ENCODE peak calls at places on chromosomes 2 and 18, in eight cellular contexts. One of them, this sample, is unnamed.

GRCh38 chr2:72576459-72576858 is 249.4 kb downstream of the EXOC6B start:
- DNase-seq in GM20000: no peak
- DNase-seq in anterior cingulate cortex: no peak
- DNase-seq in T47D: no peak
- DNase-seq in tibial artery: no peak
- DNase-seq in epithelial cell of esophagus: no peak
- DNase-seq in ACHN: no peak
- DNase-seq in Calu3: no peak
- DNase-seq in this sample: peak

GRCh38 chr2:120934891-120935338 is 199.2 kb downstream of the GLI2 start:
- DNase-seq in GM20000: no peak
- DNase-seq in anterior cingulate cortex: no peak
- DNase-seq in T47D: no peak
- DNase-seq in tibial artery: no peak
- DNase-seq in epithelial cell of esophagus: peak
- DNase-seq in ACHN: peak
- DNase-seq in Calu3: peak
- DNase-seq in this sample: peak

GRCh38 chr2:130336877-130337734 is 5.6 kb upstream of the IMP4 start:
- DNase-seq in GM20000: peak
- DNase-seq in anterior cingulate cortex: peak
- DNase-seq in T47D: no peak
- DNase-seq in tibial artery: peak
- DNase-seq in epithelial cell of esophagus: peak
- DNase-seq in ACHN: no peak
- DNase-seq in Calu3: peak
- DNase-seq in this sample: peak

GRCh38 chr2:239396881-239397681 is 3.7 kb downstream of the HDAC4 start:
- DNase-seq in GM20000: no peak
- DNase-seq in anterior cingulate cortex: no peak
- DNase-seq in T47D: peak
- DNase-seq in tibial artery: no peak
- DNase-seq in epithelial cell of esophagus: peak
- DNase-seq in ACHN: no peak
- DNase-seq in Calu3: no peak
- DNase-seq in this sample: no peak

GRCh38 chr2:127428815-127429109 is 10.5 kb downstream of the PROC start:
- DNase-seq in GM20000: no peak
- DNase-seq in anterior cingulate cortex: no peak
- DNase-seq in T47D: no peak
- DNase-seq in tibial artery: no peak
- DNase-seq in epithelial cell of esophagus: no peak
- DNase-seq in ACHN: no peak
- DNase-seq in Calu3: no peak
- DNase-seq in this sample: no peak

GRCh38 chr2:240329778-240330177 is 105.7 kb upstream of the GPC1 start:
- DNase-seq in GM20000: no peak
- DNase-seq in anterior cingulate cortex: no peak
- DNase-seq in T47D: no peak
- DNase-seq in tibial artery: no peak
- DNase-seq in epithelial cell of esophagus: no peak
- DNase-seq in ACHN: no peak
- DNase-seq in Calu3: no peak
- DNase-seq in this sample: no peak

GRCh38 chr2:42025151-42025582 is 22.7 kb upstream of the PKDCC start:
- DNase-seq in GM20000: no peak
- DNase-seq in anterior cingulate cortex: no peak
- DNase-seq in T47D: peak
- DNase-seq in tibial artery: peak
- DNase-seq in epithelial cell of esophagus: no peak
- DNase-seq in ACHN: no peak
- DNase-seq in Calu3: no peak
- DNase-seq in this sample: no peak

GRCh38 chr18:31603335-31603734 is 11.7 kb downstream of the TTR start:
- DNase-seq in GM20000: no peak
- DNase-seq in anterior cingulate cortex: no peak
- DNase-seq in T47D: no peak
- DNase-seq in tibial artery: no peak
- DNase-seq in epithelial cell of esophagus: peak
- DNase-seq in ACHN: peak
- DNase-seq in Calu3: no peak
- DNase-seq in this sample: no peak

GRCh38 chr2:392921-393270 is 105.0 kb upstream of the ALKAL2 start:
- DNase-seq in GM20000: no peak
- DNase-seq in anterior cingulate cortex: no peak
- DNase-seq in T47D: no peak
- DNase-seq in tibial artery: no peak
- DNase-seq in epithelial cell of esophagus: no peak
- DNase-seq in ACHN: no peak
- DNase-seq in Calu3: no peak
- DNase-seq in this sample: no peak

GRCh38 chr2:65576861-65577601 is 144.6 kb upstream of the SPRED2 start:
- DNase-seq in GM20000: no peak
- DNase-seq in anterior cingulate cortex: no peak
- DNase-seq in T47D: peak
- DNase-seq in tibial artery: no peak
- DNase-seq in epithelial cell of esophagus: peak
- DNase-seq in ACHN: peak
- DNase-seq in Calu3: peak
- DNase-seq in this sample: peak

GRCh38 chr2:121454549-121455090 is 76.1 kb upstream of the RNU4ATAC start:
- DNase-seq in GM20000: no peak
- DNase-seq in anterior cingulate cortex: no peak
- DNase-seq in T47D: no peak
- DNase-seq in tibial artery: no peak
- DNase-seq in epithelial cell of esophagus: no peak
- DNase-seq in ACHN: no peak
- DNase-seq in Calu3: no peak
- DNase-seq in this sample: no peak

This sample was measured in A673.